ENCODE peak calls at places on chromosomes 3 and 15, in six cellular contexts. K is fibroblast of lung, H is K562, X is HepG2, G is mammary epithelial cell, S is PC-3. U is an unnamed sample.

GRCh38 chr3:115851571-115851970 is 228.3 kb downstream of the GAP43 start:
- DNase-seq in K (no peak), H (no peak), X (no peak), G (no peak), S (no peak), U (no peak)

GRCh38 chr15:78679089-78679511 is 38.1 kb upstream of the CHRNB4 start:
- DNase-seq in K (no peak), H (no peak), X (no peak), G (no peak), S (no peak), U (no peak)

GRCh38 chr3:53230789-53231188 is 25.0 kb downstream of the TKT start:
- DNase-seq in K (no peak), H (no peak), X (no peak), G (no peak), S (no peak), U (no peak)

GRCh38 chr15:101091080-101092017 is 160.5 kb downstream of the CHSY1 start:
- DNase-seq in K (peak; percentile 92), H (no peak), X (peak; percentile 97), G (peak; percentile 17), S (no peak), U (no peak)

GRCh38 chr3:136197159-136197715 is 1.1 kb upstream of the MSL2 start:
- DNase-seq in K (no peak), H (no peak), X (peak; percentile 70), G (no peak), S (no peak), U (no peak)

GRCh38 chr3:59318881-59319280 is 269.1 kb upstream of the CFAP20DC start:
- DNase-seq in K (no peak), H (no peak), X (no peak), G (no peak), S (no peak), U (no peak)

GRCh38 chr3:43260412-43260811 is 25.9 kb upstream of the SNRK start:
- DNase-seq in K (no peak), H (peak; percentile 19), X (peak; percentile 5), G (no peak), S (peak; percentile 37), U (no peak)

GRCh38 chr3:13058346-13059120 is 14.7 kb downstream of the IQSEC1 start:
- DNase-seq in K (no peak), H (no peak), X (no peak), G (no peak), S (no peak), U (no peak)

GRCh38 chr3:45644063-45644462 is 45.1 kb upstream of the SACM1L start:
- DNase-seq in K (peak; percentile 87), H (no peak), X (peak; percentile 27), G (peak; percentile 36), S (peak; percentile 95), U (no peak)

GRCh38 chr3:38114875-38115644 is 21.9 kb downstream of the ACAA1 start:
- DNase-seq in K (no peak), H (no peak), X (no peak), G (no peak), S (no peak), U (no peak)

GRCh38 chr15:101332061-101332467 is 37.0 kb upstream of the SNRPA1 start:
- DNase-seq in K (no peak), H (no peak), X (no peak), G (no peak), S (no peak), U (no peak)

GRCh38 chr3:50604628-50605588 is 6.7 kb downstream of the CISH start:
- DNase-seq in K (no peak), H (no peak), X (no peak), G (no peak), S (no peak), U (no peak)

GRCh38 chr3:144221771-144222170 is 250.1 kb downstream of the DIPK2A start:
- DNase-seq in K (no peak), H (no peak), X (no peak), G (no peak), S (no peak), U (no peak)

GRCh38 chr3:53154731-53155320 is 6.2 kb upstream of the PRKCD start:
- DNase-seq in K (no peak), H (no peak), X (no peak), G (peak; percentile 88), S (peak; percentile 84), U (no peak)

GRCh38 chr3:85709483-85709882 is 750.7 kb downstream of the CADM2 start:
- DNase-seq in K (no peak), H (no peak), X (no peak), G (no peak), S (no peak), U (no peak)

GRCh38 chr3:127141921-127142730 is 50.8 kb upstream of the PRR23E start:
- DNase-seq in K (peak; percentile 3), H (no peak), X (peak; percentile 46), G (peak; percentile 57), S (peak; percentile 14), U (no peak)

GRCh38 chr15:80710635-80711553 is 15.8 kb downstream of the ABHD17C start:
- DNase-seq in K (no peak), H (no peak), X (no peak), G (peak; percentile 69), S (peak; percentile 52), U (no peak)

GRCh38 chr15:27119695-27120266 is 148.8 kb downstream of the GABRG3 start:
- DNase-seq in K (no peak), H (peak; percentile 52), X (no peak), G (no peak), S (no peak), U (no peak)

GRCh38 chr15:59371458-59372351 is 966 bp downstream of the MYO1E start:
- DNase-seq in K (no peak), H (no peak), X (no peak), G (peak; percentile 66), S (peak; percentile 56), U (no peak)
- TF ChIP-seq EZH2 in K (no peak), H (no peak), X (no peak), G (no peak), S (no peak), U (no peak)

GRCh38 chr3:129046037-129046731 is 14.4 kb upstream of the GP9 start:
- DNase-seq in K (no peak), H (no peak), X (no peak), G (no peak), S (no peak), U (no peak)
- TF ChIP-seq EZH2 in K (no peak), H (no peak), X (no peak), G (no peak), S (no peak), U (no peak)

GRCh38 chr15:52795464-52796227 is 5.5 kb upstream of the ONECUT1 start:
- DNase-seq in K (no peak), H (no peak), X (no peak), G (no peak), S (no peak), U (no peak)
- TF ChIP-seq EZH2 in K (peak; percentile 84), H (no peak), X (no peak), G (peak; percentile 79), S (peak; percentile 74), U (peak; percentile 61)

GRCh38 chr15:38565287-38565670 is 665 bp upstream of the RASGRP1 start:
- DNase-seq in K (no peak), H (no peak), X (no peak), G (no peak), S (no peak), U (no peak)
- TF ChIP-seq EZH2 in K (no peak), H (no peak), X (no peak), G (no peak), S (no peak), U (no peak)

GRCh38 chr3:134795776-134796312 is 784 bp downstream of the EPHB1 start:
- DNase-seq in K (peak; percentile 26), H (no peak), X (no peak), G (peak; percentile 26), S (no peak), U (no peak)
- TF ChIP-seq EZH2 in K (peak; percentile 11), H (no peak), X (no peak), G (no peak), S (peak; percentile 74), U (no peak)

GRCh38 chr3:183116051-183116614 is 16.8 kb upstream of the MCCC1 start:
- DNase-seq in K (no peak), H (peak; percentile 60), X (peak; percentile 39), G (peak; percentile 28), S (peak; percentile 48), U (no peak)
- TF ChIP-seq EZH2 in K (peak; percentile 29), H (no peak), X (no peak), G (no peak), S (no peak), U (no peak)

GRCh38 chr3:121821421-121822199 is 13.2 kb downstream of the IQCB1 start:
- DNase-seq in K (peak; percentile 19), H (no peak), X (no peak), G (no peak), S (no peak), U (no peak)
- TF ChIP-seq EZH2 in K (no peak), H (no peak), X (no peak), G (no peak), S (no peak), U (no peak)

U was measured in SK-N-MC.